ENCODE peak calls at places on chromosomes 4 and X, in four cellular contexts. W, R, T and V are unnamed samples.
A peak's percentile ranks its signal among the peaks of the same experiment; 100 is the strongest.

GRCh38 chr4:37693450-37694190 is 7.4 kb upstream of the RELL1 start:
- DNase-seq in W (no peak), T (no peak), R (no peak), V (no peak)

GRCh38 chr4:98662619-98663225 is 4.3 kb upstream of the TSPAN5 start:
- DNase-seq in T (peak; percentile 38), W (no peak), R (no peak), V (peak; percentile 23)

GRCh38 chr4:53532521-53532920 is 58.8 kb downstream of the LNX1 start:
- DNase-seq in T (no peak), W (no peak), R (no peak), V (no peak)

GRCh38 chrX:13128104-13128503 is 83.7 kb upstream of the FAM9C start:
- DNase-seq in W (no peak), R (no peak), T (no peak), V (no peak)

GRCh38 chr4:88008133-88008621 is 742 bp downstream of the PKD2 start:
- DNase-seq in R (peak; percentile 48), W (no peak), T (peak; percentile 45), V (no peak)

GRCh38 chrX:71671043-71671829 is 3.9 kb downstream of the LOC101059915 start:
- DNase-seq in R (no peak), T (no peak), W (no peak), V (no peak)

GRCh38 chr4:145935253-145936141 is 3.1 kb downstream of the ZNF827 start:
- DNase-seq in T (peak; percentile 6), W (no peak), R (no peak), V (no peak)

GRCh38 chr4:90137545-90137944 is 10.4 kb downstream of the CCSER1 start:
- DNase-seq in T (no peak), R (peak; percentile 54), W (no peak), V (no peak)

GRCh38 chr4:2469192-2469984 is 482 bp downstream of the RNF4 start:
- DNase-seq in R (peak; percentile 57), W (no peak), T (peak; percentile 6), V (peak; percentile 71)

GRCh38 chr4:3523146-3523627 is 9.0 kb downstream of the LRPAP1 start:
- DNase-seq in R (no peak), T (no peak), W (no peak), V (no peak)

GRCh38 chrX:9231491-9231890 is 197.6 kb upstream of the FAM9B start:
- DNase-seq in T (no peak), W (no peak), R (no peak), V (no peak)

GRCh38 chrX:49166914-49167739 is 4.6 kb downstream of the MAGIX start:
- DNase-seq in T (peak; percentile 49), W (no peak), R (no peak), V (peak; percentile 58)

GRCh38 chr4:53459548-53459947 is 82.1 kb downstream of the FIP1L1 start:
- DNase-seq in T (peak; percentile 18), W (no peak), R (peak; percentile 60), V (no peak)

GRCh38 chrX:129786210-129786651 is 6.5 kb downstream of the SASH3 start:
- DNase-seq in W (no peak), T (no peak), R (no peak), V (no peak)

GRCh38 chr4:38243385-38244053 is 283.3 kb downstream of the PTTG2 start:
- DNase-seq in T (peak; percentile 31), W (no peak), R (no peak), V (no peak)

GRCh38 chr4:20698382-20698781 is 1.9 kb upstream of the PACRGL start:
- DNase-seq in W (no peak), R (no peak), T (no peak), V (no peak)

GRCh38 chrX:120244395-120244734 is 6.2 kb upstream of the ZBTB33 start:
- DNase-seq in W (no peak), R (no peak), T (no peak), V (no peak)

GRCh38 chr4:78610546-78611214 is 59.1 kb downstream of the ANXA3 start:
- DNase-seq in W (peak; percentile 17), R (no peak), T (peak; percentile 36), V (no peak)

GRCh38 chr4:78174931-78175330 is 117.8 kb downstream of the FRAS1 start:
- DNase-seq in R (no peak), W (no peak), T (no peak), V (no peak)

GRCh38 chr4:39103291-39103690 is 41.3 kb downstream of the KLHL5 start:
- DNase-seq in W (no peak), T (no peak), R (no peak), V (no peak)

GRCh38 chrX:40100537-40101429 is 3.0 kb upstream of the BCOR start:
- DNase-seq in T (no peak), R (no peak), W (no peak), V (no peak)

GRCh38 chr4:89324671-89325070 is 17.1 kb upstream of the GPRIN3 start:
- DNase-seq in W (no peak), T (no peak), R (no peak), V (no peak)

GRCh38 chr4:97910005-97910404 is 233.3 kb downstream of the STPG2 start:
- DNase-seq in W (no peak), T (peak; percentile 5), R (no peak), V (no peak)

GRCh38 chr4:140666889-140667614 is 89.1 kb downstream of the TBC1D9 start:
- DNase-seq in W (no peak), T (no peak), R (no peak), V (no peak)

GRCh38 chr4:87499415-87500106 is 29.6 kb downstream of the SPARCL1 start:
- DNase-seq in T (no peak), R (no peak), W (no peak), V (no peak)

GRCh38 chrX:21990812-21991211 is 41.3 kb upstream of the PHEX start:
- DNase-seq in W (no peak), R (no peak), T (no peak), V (no peak)

GRCh38 chr4:9867746-9868425 is 86.5 kb downstream of the DRD5 start:
- DNase-seq in T (peak; percentile 65), W (no peak), R (no peak), V (no peak)